ENCODE peak calls at places on chromosomes 3 and 15, in seven cellular contexts. One of them, this sample, is unnamed.

GRCh38 chr3:47117803-47118364 is 46.0 kb downstream of the SETD2 start:
- DNase-seq in RWPE1: no peak
- DNase-seq in uterus: no peak
- DNase-seq in upper lobe of right lung: no peak
- DNase-seq in sigmoid colon: no peak
- DNase-seq in lower lobe of right lung: no peak
- DNase-seq in ovary: no peak
- DNase-seq in this sample: peak; percentile 24

GRCh38 chr3:117788086-117788485 is 1078.5 kb downstream of the TUSC7 start:
- DNase-seq in RWPE1: no peak
- DNase-seq in lower lobe of right lung: no peak
- DNase-seq in upper lobe of right lung: peak; percentile 37
- DNase-seq in sigmoid colon: no peak
- DNase-seq in ovary: no peak
- DNase-seq in uterus: no peak
- DNase-seq in this sample: peak; percentile 35

GRCh38 chr15:95975212-95975611 is 355.3 kb upstream of the NR2F2 start:
- DNase-seq in sigmoid colon: no peak
- DNase-seq in uterus: no peak
- DNase-seq in upper lobe of right lung: no peak
- DNase-seq in RWPE1: no peak
- DNase-seq in ovary: no peak
- DNase-seq in lower lobe of right lung: no peak
- DNase-seq in this sample: no peak

GRCh38 chr3:139538733-139539132 is 809 bp downstream of the RBP1 start:
- DNase-seq in uterus: peak; percentile 68
- DNase-seq in ovary: peak; percentile 78
- DNase-seq in upper lobe of right lung: no peak
- DNase-seq in sigmoid colon: peak; percentile 81
- DNase-seq in RWPE1: no peak
- DNase-seq in lower lobe of right lung: no peak
- DNase-seq in this sample: no peak

GRCh38 chr3:38136272-38136806 is 588 bp downstream of the ACAA1 start:
- DNase-seq in lower lobe of right lung: peak; percentile 69
- DNase-seq in ovary: peak; percentile 68
- DNase-seq in sigmoid colon: no peak
- DNase-seq in upper lobe of right lung: no peak
- DNase-seq in RWPE1: no peak
- DNase-seq in uterus: no peak
- DNase-seq in this sample: no peak

GRCh38 chr3:9226326-9226725 is 23.1 kb downstream of the SRGAP3 start:
- DNase-seq in lower lobe of right lung: no peak
- DNase-seq in upper lobe of right lung: no peak
- DNase-seq in sigmoid colon: no peak
- DNase-seq in RWPE1: peak; percentile 18
- DNase-seq in uterus: peak; percentile 83
- DNase-seq in ovary: no peak
- DNase-seq in this sample: no peak

GRCh38 chr3:10688126-10688525 is 127.9 kb upstream of the SLC6A11 start:
- DNase-seq in upper lobe of right lung: no peak
- DNase-seq in uterus: no peak
- DNase-seq in ovary: no peak
- DNase-seq in sigmoid colon: no peak
- DNase-seq in lower lobe of right lung: no peak
- DNase-seq in RWPE1: no peak
- DNase-seq in this sample: no peak

GRCh38 chr15:99123706-99124451 is 19.0 kb downstream of the SYNM start:
- DNase-seq in lower lobe of right lung: peak; percentile 69
- DNase-seq in RWPE1: peak; percentile 90
- DNase-seq in upper lobe of right lung: peak; percentile 82
- DNase-seq in sigmoid colon: peak; percentile 97
- DNase-seq in ovary: peak; percentile 81
- DNase-seq in uterus: peak; percentile 80
- DNase-seq in this sample: peak; percentile 93

GRCh38 chr3:98901465-98902174 is at the start of gene DCBLD2:
- DNase-seq in upper lobe of right lung: peak; percentile 98
- DNase-seq in lower lobe of right lung: peak; percentile 98
- DNase-seq in uterus: peak; percentile 98
- DNase-seq in ovary: peak; percentile 98
- DNase-seq in sigmoid colon: peak; percentile 99
- DNase-seq in RWPE1: peak; percentile 98
- DNase-seq in this sample: peak; percentile 100

GRCh38 chr3:51395493-51396213 is 4.6 kb downstream of the RBM15B start:
- DNase-seq in upper lobe of right lung: no peak
- DNase-seq in ovary: no peak
- DNase-seq in sigmoid colon: no peak
- DNase-seq in RWPE1: no peak
- DNase-seq in uterus: no peak
- DNase-seq in lower lobe of right lung: no peak
- DNase-seq in this sample: no peak

GRCh38 chr15:55907797-55908196 is 85.6 kb downstream of the NEDD4 start:
- DNase-seq in sigmoid colon: no peak
- DNase-seq in uterus: no peak
- DNase-seq in upper lobe of right lung: no peak
- DNase-seq in ovary: no peak
- DNase-seq in lower lobe of right lung: no peak
- DNase-seq in RWPE1: peak; percentile 84
- DNase-seq in this sample: peak; percentile 59

GRCh38 chr3:179861292-179861691 is 175.4 kb downstream of the PEX5L start:
- DNase-seq in lower lobe of right lung: no peak
- DNase-seq in upper lobe of right lung: no peak
- DNase-seq in sigmoid colon: no peak
- DNase-seq in RWPE1: no peak
- DNase-seq in ovary: no peak
- DNase-seq in uterus: no peak
- DNase-seq in this sample: no peak

GRCh38 chr3:59127071-59127470 is 77.2 kb upstream of the CFAP20DC start:
- DNase-seq in upper lobe of right lung: no peak
- DNase-seq in uterus: no peak
- DNase-seq in ovary: no peak
- DNase-seq in lower lobe of right lung: no peak
- DNase-seq in sigmoid colon: no peak
- DNase-seq in RWPE1: peak; percentile 41
- DNase-seq in this sample: peak; percentile 37

GRCh38 chr3:184727357-184728060 is 15.6 kb upstream of the MAGEF1 start:
- DNase-seq in uterus: peak; percentile 82
- DNase-seq in sigmoid colon: peak; percentile 78
- DNase-seq in lower lobe of right lung: no peak
- DNase-seq in ovary: peak; percentile 60
- DNase-seq in RWPE1: peak; percentile 55
- DNase-seq in upper lobe of right lung: no peak
- DNase-seq in this sample: peak; percentile 75
- H3K27ac ChIP-seq in uterus: peak overlapping the region; percentile 40
- H3K27ac ChIP-seq in sigmoid colon: no peak overlapping the region
- H3K27ac ChIP-seq in lower lobe of right lung: no peak overlapping the region
- H3K27ac ChIP-seq in ovary: peak overlapping the region; percentile 72
- H3K27ac ChIP-seq in RWPE1: no peak overlapping the region
- H3K27ac ChIP-seq in upper lobe of right lung: no peak overlapping the region
- H3K27ac ChIP-seq in this sample: no peak overlapping the region

GRCh38 chr3:169812844-169813677 is at the start of the genes LRRC34 and LRRIQ4:
- DNase-seq in lower lobe of right lung: peak; percentile 92
- DNase-seq in uterus: peak; percentile 69
- DNase-seq in sigmoid colon: peak; percentile 87
- DNase-seq in ovary: peak; percentile 44
- DNase-seq in upper lobe of right lung: peak; percentile 91
- DNase-seq in RWPE1: no peak
- DNase-seq in this sample: peak; percentile 91
- H3K27ac ChIP-seq in lower lobe of right lung: peak within 1 kb of the TSS; percentile 80
- H3K27ac ChIP-seq in uterus: peak within 1 kb of the TSS; percentile 85
- H3K27ac ChIP-seq in sigmoid colon: peak within 1 kb of the TSS; percentile 82
- H3K27ac ChIP-seq in ovary: peak within 1 kb of the TSS; percentile 88
- H3K27ac ChIP-seq in upper lobe of right lung: peak within 1 kb of the TSS; percentile 80
- H3K27ac ChIP-seq in RWPE1: no peak within 1 kb of the TSS
- H3K27ac ChIP-seq in this sample: peak within 1 kb of the TSS; percentile 85

DNA sequence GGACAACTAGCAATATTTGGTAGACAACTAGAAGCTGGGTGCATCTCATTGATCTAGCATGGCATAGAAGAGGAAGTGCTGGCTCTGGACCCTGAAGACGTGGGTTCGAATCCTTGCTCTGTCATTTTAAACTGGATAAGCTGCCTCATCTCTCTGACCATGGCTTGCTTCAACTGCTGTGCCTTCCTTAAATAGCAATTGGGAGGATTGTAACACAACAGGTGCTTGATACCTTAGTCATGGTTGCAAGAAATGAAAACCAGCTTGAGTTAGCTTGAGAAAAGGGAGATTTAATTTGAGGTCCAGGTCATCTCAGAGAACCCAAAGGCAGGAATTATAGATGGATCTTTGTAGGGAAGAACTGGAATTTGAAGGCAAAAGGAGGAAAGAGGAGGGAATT is 14.8 kb upstream of the RGMA start:
- DNase-seq in lower lobe of right lung: no peak
- DNase-seq in ovary: no peak
- DNase-seq in sigmoid colon: no peak
- DNase-seq in upper lobe of right lung: no peak
- DNase-seq in RWPE1: no peak
- DNase-seq in uterus: no peak
- DNase-seq in this sample: no peak
- H3K27ac ChIP-seq in lower lobe of right lung: no peak overlapping the region
- H3K27ac ChIP-seq in ovary: no peak overlapping the region
- H3K27ac ChIP-seq in sigmoid colon: no peak overlapping the region
- H3K27ac ChIP-seq in upper lobe of right lung: no peak overlapping the region
- H3K27ac ChIP-seq in RWPE1: no peak overlapping the region
- H3K27ac ChIP-seq in uterus: no peak overlapping the region
- H3K27ac ChIP-seq in this sample: no peak overlapping the region

GRCh38 chr3:143507735-143508580 is 340.3 kb downstream of the SLC9A9 start:
- DNase-seq in lower lobe of right lung: no peak
- DNase-seq in RWPE1: peak; percentile 14
- DNase-seq in sigmoid colon: no peak
- DNase-seq in ovary: no peak
- DNase-seq in upper lobe of right lung: no peak
- DNase-seq in uterus: no peak
- DNase-seq in this sample: no peak

GRCh38 chr3:143502101-143502500 is 346.2 kb downstream of the SLC9A9 start:
- DNase-seq in uterus: no peak
- DNase-seq in ovary: no peak
- DNase-seq in RWPE1: no peak
- DNase-seq in lower lobe of right lung: no peak
- DNase-seq in upper lobe of right lung: no peak
- DNase-seq in sigmoid colon: no peak
- DNase-seq in this sample: peak; percentile 84

DNA sequence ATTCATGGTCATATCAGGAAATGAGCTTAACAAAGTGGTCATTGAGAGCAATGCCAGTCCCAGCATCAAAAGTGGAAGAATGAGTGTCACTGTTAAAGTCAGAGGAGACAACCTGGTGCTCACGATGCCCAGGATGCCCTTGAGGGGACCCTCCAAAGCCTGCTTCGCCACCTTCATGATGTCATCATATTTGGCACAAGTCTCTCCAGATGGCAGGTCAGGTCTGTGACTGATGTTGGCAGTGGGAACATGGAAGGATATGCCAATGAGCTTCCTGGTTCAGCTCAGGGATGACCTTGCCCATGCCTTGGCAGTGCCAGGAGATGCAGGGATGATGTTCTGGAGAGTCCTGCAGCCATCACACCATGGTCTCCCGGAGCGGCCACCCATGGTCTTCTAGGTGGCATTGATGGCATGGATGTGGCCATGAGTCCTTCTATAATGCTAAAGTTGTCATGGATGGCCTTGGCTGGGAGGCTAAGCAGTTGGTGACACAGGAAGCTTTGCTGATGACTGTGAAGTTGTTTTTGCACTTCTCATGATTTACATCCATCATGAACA is 344.9 kb downstream of the SLC9A9 start:
- DNase-seq in lower lobe of right lung: no peak
- DNase-seq in RWPE1: no peak
- DNase-seq in sigmoid colon: no peak
- DNase-seq in ovary: no peak
- DNase-seq in uterus: no peak
- DNase-seq in upper lobe of right lung: no peak
- DNase-seq in this sample: no peak
- H3K27ac ChIP-seq in lower lobe of right lung: no peak overlapping the region
- H3K27ac ChIP-seq in RWPE1: no peak overlapping the region
- H3K27ac ChIP-seq in sigmoid colon: no peak overlapping the region
- H3K27ac ChIP-seq in ovary: no peak overlapping the region
- H3K27ac ChIP-seq in uterus: no peak overlapping the region
- H3K27ac ChIP-seq in upper lobe of right lung: no peak overlapping the region
- H3K27ac ChIP-seq in this sample: no peak overlapping the region

DNA sequence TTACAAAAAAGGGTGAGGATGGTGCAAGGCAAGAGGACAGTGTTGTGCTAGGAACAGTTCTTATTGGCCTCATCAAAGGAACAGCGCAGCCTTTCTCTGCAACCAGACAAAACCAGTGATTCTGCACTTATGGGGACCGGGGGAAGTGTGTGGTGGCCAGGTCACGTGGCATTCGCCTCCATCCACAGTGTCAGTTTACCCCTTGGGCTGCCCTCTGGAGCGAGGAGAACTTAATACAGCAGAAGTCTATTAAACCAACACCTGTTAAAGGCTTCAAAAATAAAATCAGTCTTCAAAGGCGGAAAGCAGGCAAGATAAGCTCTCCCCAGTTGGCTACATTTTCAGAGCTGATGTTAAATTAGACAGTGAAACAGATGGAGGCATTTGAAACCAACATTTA is 75.3 kb downstream of the LRIG1 start:
- DNase-seq in upper lobe of right lung: no peak
- DNase-seq in RWPE1: no peak
- DNase-seq in uterus: no peak
- DNase-seq in ovary: no peak
- DNase-seq in lower lobe of right lung: no peak
- DNase-seq in sigmoid colon: no peak
- DNase-seq in this sample: no peak
- H3K27ac ChIP-seq in upper lobe of right lung: no peak overlapping the region
- H3K27ac ChIP-seq in RWPE1: no peak overlapping the region
- H3K27ac ChIP-seq in uterus: peak overlapping the region; percentile 71
- H3K27ac ChIP-seq in ovary: peak overlapping the region; percentile 56
- H3K27ac ChIP-seq in lower lobe of right lung: no peak overlapping the region
- H3K27ac ChIP-seq in sigmoid colon: peak overlapping the region; percentile 95
- H3K27ac ChIP-seq in this sample: no peak overlapping the region

GRCh38 chr3:66033241-66034138 is 5.2 kb downstream of the MAGI1 start:
- DNase-seq in lower lobe of right lung: no peak
- DNase-seq in upper lobe of right lung: no peak
- DNase-seq in ovary: no peak
- DNase-seq in uterus: no peak
- DNase-seq in RWPE1: no peak
- DNase-seq in sigmoid colon: no peak
- DNase-seq in this sample: no peak

GRCh38 chr3:66037986-66038369 is 740 bp downstream of the MAGI1 start:
- DNase-seq in upper lobe of right lung: peak; percentile 73
- DNase-seq in RWPE1: no peak
- DNase-seq in sigmoid colon: no peak
- DNase-seq in lower lobe of right lung: peak; percentile 48
- DNase-seq in uterus: no peak
- DNase-seq in ovary: peak; percentile 50
- DNase-seq in this sample: no peak

GRCh38 chr3:66037330-66037985 is 1.3 kb downstream of the MAGI1 start:
- DNase-seq in sigmoid colon: peak; percentile 71
- DNase-seq in ovary: peak; percentile 53
- DNase-seq in RWPE1: peak; percentile 53
- DNase-seq in lower lobe of right lung: peak; percentile 71
- DNase-seq in uterus: peak; percentile 37
- DNase-seq in upper lobe of right lung: peak; percentile 78
- DNase-seq in this sample: peak; percentile 56

GRCh38 chr3:66036586-66037061 is 2.1 kb downstream of the MAGI1 start:
- DNase-seq in RWPE1: no peak
- DNase-seq in uterus: no peak
- DNase-seq in ovary: no peak
- DNase-seq in sigmoid colon: no peak
- DNase-seq in lower lobe of right lung: peak; percentile 45
- DNase-seq in upper lobe of right lung: no peak
- DNase-seq in this sample: peak; percentile 34

GRCh38 chr3:66035763-66036477 is 2.8 kb downstream of the MAGI1 start:
- DNase-seq in ovary: no peak
- DNase-seq in upper lobe of right lung: no peak
- DNase-seq in lower lobe of right lung: no peak
- DNase-seq in RWPE1: no peak
- DNase-seq in sigmoid colon: no peak
- DNase-seq in uterus: no peak
- DNase-seq in this sample: no peak
- H3K27ac ChIP-seq in ovary: no peak overlapping the region
- H3K27ac ChIP-seq in upper lobe of right lung: peak overlapping the region; percentile 88
- H3K27ac ChIP-seq in lower lobe of right lung: peak overlapping the region; percentile 94
- H3K27ac ChIP-seq in RWPE1: no peak overlapping the region
- H3K27ac ChIP-seq in sigmoid colon: peak overlapping the region; percentile 87
- H3K27ac ChIP-seq in uterus: no peak overlapping the region
- H3K27ac ChIP-seq in this sample: peak overlapping the region; percentile 50